ENCODE peak calls at places on chromosomes 12 and 14, in nine cellular contexts. N, K, R, A, T, Y, D, C and J are unnamed samples.
A peak's percentile ranks its signal among the peaks of the same experiment; 100 is the strongest.

GRCh38 chr12:93824514-93825500 is 147.6 kb downstream of the CRADD start:
- DNase-seq in D (no peak), N (no peak), R (no peak), K (no peak), T (no peak), A (peak; percentile 81), Y (peak; percentile 52), C (no peak), J (peak; percentile 62)

GRCh38 chr14:91399868-91400640 is 17.6 kb downstream of the CCDC88C start:
- DNase-seq in T (no peak), R (no peak), D (no peak), N (no peak), C (no peak), A (peak; percentile 60), Y (no peak), K (peak; percentile 69), J (peak; percentile 80)

GRCh38 chr14:37546621-37547447 is 48.2 kb downstream of the FOXA1 start:
- DNase-seq in R (no peak), N (no peak), A (no peak), D (no peak), K (no peak), T (peak; percentile 6), C (no peak), Y (peak; percentile 47), J (no peak)

GRCh38 chr12:44875954-44876553 is at the start of gene NELL2:
- DNase-seq in C (no peak), K (peak; percentile 51), N (peak; percentile 78), T (no peak), R (peak; percentile 14), A (peak; percentile 91), Y (peak; percentile 19), D (peak; percentile 35), J (peak; percentile 94)

GRCh38 chr12:124428136-124428791 is 133.4 kb downstream of the RFLNA start:
- DNase-seq in N (no peak), D (no peak), T (no peak), A (no peak), K (peak; percentile 39), C (peak; percentile 54), R (no peak), Y (peak; percentile 97), J (no peak)

GRCh38 chr14:61178226-61179060 is 102.7 kb downstream of the TMEM30B start:
- DNase-seq in T (peak; percentile 97), N (no peak), R (no peak), K (no peak), C (peak; percentile 92), Y (peak; percentile 98), D (peak; percentile 94), A (no peak), J (no peak)

GRCh38 chr14:50741571-50741970 is 73.5 kb upstream of the SAV1 start:
- DNase-seq in A (no peak), T (peak; percentile 44), N (no peak), D (peak; percentile 72), R (no peak), K (no peak), C (no peak), Y (peak; percentile 47), J (no peak)

GRCh38 chr12:116066381-116067230 is 210.9 kb downstream of the MED13L start:
- DNase-seq in K (peak; percentile 55), D (no peak), T (peak; percentile 39), N (peak; percentile 49), Y (peak; percentile 57), R (no peak), C (no peak), A (peak; percentile 64), J (peak; percentile 29)

GRCh38 chr12:54853933-54854538 is at the start of gene MUCL1:
- DNase-seq in Y (peak; percentile 57), D (peak; percentile 71), N (peak; percentile 44), C (peak; percentile 31), R (peak; percentile 53), A (peak; percentile 88), K (peak; percentile 58), T (peak; percentile 67), J (peak; percentile 37)

GRCh38 chr12:4589941-4590340 is 27.9 kb downstream of the DYRK4 start:
- DNase-seq in N (no peak), A (no peak), Y (no peak), R (no peak), T (peak; percentile 54), K (no peak), C (no peak), D (no peak), J (no peak)

GRCh38 chr12:88993655-88994054 is 358.6 kb downstream of the DUSP6 start:
- DNase-seq in D (peak; percentile 43), Y (peak; percentile 68), N (peak; percentile 68), K (no peak), T (peak; percentile 64), A (peak; percentile 65), R (no peak), C (peak; percentile 61), J (no peak)